ENCODE peak calls at places on chromosomes 5 and 9, in nine cellular contexts. One of them, this sample, is unnamed.

GRCh38 chr9:113410207-113411158 is at the start of the genes C9orf43 and POLE3:
- DNase-seq in stomach: peak; percentile 95
- DNase-seq in lung: peak; percentile 94
- DNase-seq in psoas muscle: peak; percentile 97
- DNase-seq in mammary epithelial cell: peak; percentile 96
- DNase-seq in colonic mucosa: peak; percentile 95
- DNase-seq in cardiac muscle cell: peak; percentile 98
- DNase-seq in HCT116: peak; percentile 92
- DNase-seq in left ventricle myocardium inferior: peak; percentile 95
- DNase-seq in this sample: peak; percentile 96

GRCh38 chr9:134834217-134834956 is 46.2 kb upstream of the FCN2 start:
- DNase-seq in stomach: no peak
- DNase-seq in lung: no peak
- DNase-seq in psoas muscle: no peak
- DNase-seq in mammary epithelial cell: no peak
- DNase-seq in colonic mucosa: no peak
- DNase-seq in cardiac muscle cell: no peak
- DNase-seq in HCT116: no peak
- DNase-seq in left ventricle myocardium inferior: no peak
- DNase-seq in this sample: no peak

GRCh38 chr5:180136661-180137381 is 65.3 kb upstream of the RNF130 start:
- DNase-seq in stomach: peak; percentile 5
- DNase-seq in lung: no peak
- DNase-seq in psoas muscle: peak; percentile 38
- DNase-seq in mammary epithelial cell: no peak
- DNase-seq in colonic mucosa: peak; percentile 13
- DNase-seq in cardiac muscle cell: no peak
- DNase-seq in HCT116: no peak
- DNase-seq in left ventricle myocardium inferior: no peak
- DNase-seq in this sample: no peak

GRCh38 chr5:38468978-38469706 is 87.3 kb downstream of the LIFR start:
- DNase-seq in stomach: no peak
- DNase-seq in lung: no peak
- DNase-seq in psoas muscle: peak; percentile 91
- DNase-seq in mammary epithelial cell: no peak
- DNase-seq in colonic mucosa: no peak
- DNase-seq in cardiac muscle cell: no peak
- DNase-seq in HCT116: no peak
- DNase-seq in left ventricle myocardium inferior: peak; percentile 85
- DNase-seq in this sample: no peak

GRCh38 chr5:23035555-23036090 is 182.5 kb upstream of the CDH12 start:
- DNase-seq in stomach: no peak
- DNase-seq in lung: no peak
- DNase-seq in psoas muscle: no peak
- DNase-seq in mammary epithelial cell: no peak
- DNase-seq in colonic mucosa: no peak
- DNase-seq in cardiac muscle cell: no peak
- DNase-seq in HCT116: no peak
- DNase-seq in left ventricle myocardium inferior: no peak
- DNase-seq in this sample: no peak

GRCh38 chr9:136729144-136729543 is 13.6 kb downstream of the LCN10 start:
- DNase-seq in stomach: no peak
- DNase-seq in lung: no peak
- DNase-seq in psoas muscle: no peak
- DNase-seq in mammary epithelial cell: no peak
- DNase-seq in colonic mucosa: no peak
- DNase-seq in cardiac muscle cell: no peak
- DNase-seq in HCT116: no peak
- DNase-seq in left ventricle myocardium inferior: no peak
- DNase-seq in this sample: peak; percentile 38

GRCh38 chr9:90882991-90883600 is 81.5 kb downstream of the SYK start:
- DNase-seq in stomach: no peak
- DNase-seq in lung: no peak
- DNase-seq in psoas muscle: no peak
- DNase-seq in mammary epithelial cell: no peak
- DNase-seq in colonic mucosa: no peak
- DNase-seq in cardiac muscle cell: no peak
- DNase-seq in HCT116: no peak
- DNase-seq in left ventricle myocardium inferior: no peak
- DNase-seq in this sample: no peak

GRCh38 chr5:67240846-67241245 is 44.2 kb upstream of the CD180 start:
- DNase-seq in stomach: no peak
- DNase-seq in lung: no peak
- DNase-seq in psoas muscle: no peak
- DNase-seq in mammary epithelial cell: no peak
- DNase-seq in colonic mucosa: no peak
- DNase-seq in cardiac muscle cell: no peak
- DNase-seq in HCT116: no peak
- DNase-seq in left ventricle myocardium inferior: no peak
- DNase-seq in this sample: peak; percentile 44

GRCh38 chr5:81685481-81685880 is 65.4 kb downstream of the SSBP2 start:
- DNase-seq in stomach: no peak
- DNase-seq in lung: no peak
- DNase-seq in psoas muscle: no peak
- DNase-seq in mammary epithelial cell: no peak
- DNase-seq in colonic mucosa: no peak
- DNase-seq in cardiac muscle cell: no peak
- DNase-seq in HCT116: no peak
- DNase-seq in left ventricle myocardium inferior: no peak
- DNase-seq in this sample: no peak

GRCh38 chr5:55636177-55636576 is 75.9 kb downstream of the SLC38A9 start:
- DNase-seq in stomach: no peak
- DNase-seq in lung: no peak
- DNase-seq in psoas muscle: no peak
- DNase-seq in mammary epithelial cell: no peak
- DNase-seq in colonic mucosa: no peak
- DNase-seq in cardiac muscle cell: no peak
- DNase-seq in HCT116: no peak
- DNase-seq in left ventricle myocardium inferior: no peak
- DNase-seq in this sample: no peak

GRCh38 chr5:2015116-2015848 is 132.6 kb upstream of the IRX4 start:
- DNase-seq in stomach: no peak
- DNase-seq in lung: no peak
- DNase-seq in psoas muscle: no peak
- DNase-seq in mammary epithelial cell: no peak
- DNase-seq in colonic mucosa: no peak
- DNase-seq in cardiac muscle cell: peak; percentile 51
- DNase-seq in HCT116: no peak
- DNase-seq in left ventricle myocardium inferior: no peak
- DNase-seq in this sample: no peak

GRCh38 chr9:96553070-96553469 is 66.6 kb downstream of the CDC14B start:
- DNase-seq in stomach: no peak
- DNase-seq in lung: no peak
- DNase-seq in psoas muscle: no peak
- DNase-seq in mammary epithelial cell: peak; percentile 73
- DNase-seq in colonic mucosa: no peak
- DNase-seq in cardiac muscle cell: no peak
- DNase-seq in HCT116: no peak
- DNase-seq in left ventricle myocardium inferior: no peak
- DNase-seq in this sample: no peak

GRCh38 chr9:96158909-96159575 is 142.9 kb downstream of the HSD17B3 start:
- DNase-seq in stomach: no peak
- DNase-seq in lung: no peak
- DNase-seq in psoas muscle: no peak
- DNase-seq in mammary epithelial cell: peak; percentile 44
- DNase-seq in colonic mucosa: no peak
- DNase-seq in cardiac muscle cell: no peak
- DNase-seq in HCT116: no peak
- DNase-seq in left ventricle myocardium inferior: no peak
- DNase-seq in this sample: no peak

GRCh38 chr9:100714372-100715099 is 136.7 kb downstream of the CAVIN4 start:
- DNase-seq in stomach: peak; percentile 58
- DNase-seq in lung: peak; percentile 71
- DNase-seq in psoas muscle: no peak
- DNase-seq in mammary epithelial cell: peak; percentile 37
- DNase-seq in colonic mucosa: peak; percentile 66
- DNase-seq in cardiac muscle cell: peak; percentile 83
- DNase-seq in HCT116: peak; percentile 41
- DNase-seq in left ventricle myocardium inferior: peak; percentile 30
- DNase-seq in this sample: peak; percentile 78

GRCh38 chr5:82806513-82806912 is 270.7 kb downstream of the TMEM167A start:
- DNase-seq in stomach: no peak
- DNase-seq in lung: no peak
- DNase-seq in psoas muscle: no peak
- DNase-seq in mammary epithelial cell: peak; percentile 87
- DNase-seq in colonic mucosa: no peak
- DNase-seq in cardiac muscle cell: no peak
- DNase-seq in HCT116: no peak
- DNase-seq in left ventricle myocardium inferior: no peak
- DNase-seq in this sample: no peak

GRCh38 chr5:10553476-10553875 is 10.4 kb upstream of the ANKRD33B start:
- DNase-seq in stomach: no peak
- DNase-seq in lung: no peak
- DNase-seq in psoas muscle: no peak
- DNase-seq in mammary epithelial cell: no peak
- DNase-seq in colonic mucosa: no peak
- DNase-seq in cardiac muscle cell: no peak
- DNase-seq in HCT116: no peak
- DNase-seq in left ventricle myocardium inferior: no peak
- DNase-seq in this sample: no peak

GRCh38 chr5:179817071-179817840 is 3.4 kb upstream of the SQSTM1 start:
- DNase-seq in stomach: no peak
- DNase-seq in lung: no peak
- DNase-seq in psoas muscle: peak; percentile 70
- DNase-seq in mammary epithelial cell: no peak
- DNase-seq in colonic mucosa: peak; percentile 48
- DNase-seq in cardiac muscle cell: no peak
- DNase-seq in HCT116: no peak
- DNase-seq in left ventricle myocardium inferior: no peak
- DNase-seq in this sample: no peak

GRCh38 chr9:101564252-101564651 is 30.5 kb downstream of the PPP3R2 start:
- DNase-seq in stomach: no peak
- DNase-seq in lung: no peak
- DNase-seq in psoas muscle: no peak
- DNase-seq in mammary epithelial cell: no peak
- DNase-seq in colonic mucosa: no peak
- DNase-seq in cardiac muscle cell: no peak
- DNase-seq in HCT116: no peak
- DNase-seq in left ventricle myocardium inferior: no peak
- DNase-seq in this sample: no peak

GRCh38 chr5:132458651-132459030 is 31.9 kb downstream of the IRF1 start:
- DNase-seq in stomach: no peak
- DNase-seq in lung: no peak
- DNase-seq in psoas muscle: no peak
- DNase-seq in mammary epithelial cell: peak; percentile 82
- DNase-seq in colonic mucosa: no peak
- DNase-seq in cardiac muscle cell: no peak
- DNase-seq in HCT116: no peak
- DNase-seq in left ventricle myocardium inferior: no peak
- DNase-seq in this sample: no peak

GRCh38 chr9:28774433-28775029 is 1201.2 kb upstream of the C9orf72 start:
- DNase-seq in stomach: no peak
- DNase-seq in lung: no peak
- DNase-seq in psoas muscle: no peak
- DNase-seq in mammary epithelial cell: peak; percentile 36
- DNase-seq in colonic mucosa: no peak
- DNase-seq in cardiac muscle cell: peak; percentile 57
- DNase-seq in HCT116: peak; percentile 22
- DNase-seq in left ventricle myocardium inferior: no peak
- DNase-seq in this sample: no peak

GRCh38 chr5:51002368-51002767 is 335.9 kb downstream of the PARP8 start:
- DNase-seq in stomach: no peak
- DNase-seq in lung: no peak
- DNase-seq in psoas muscle: no peak
- DNase-seq in mammary epithelial cell: no peak
- DNase-seq in colonic mucosa: no peak
- DNase-seq in cardiac muscle cell: no peak
- DNase-seq in HCT116: no peak
- DNase-seq in left ventricle myocardium inferior: no peak
- DNase-seq in this sample: no peak

GRCh38 chr9:69195681-69196080 is 21.6 kb downstream of the TJP2 start:
- DNase-seq in stomach: no peak
- DNase-seq in lung: no peak
- DNase-seq in psoas muscle: no peak
- DNase-seq in mammary epithelial cell: no peak
- DNase-seq in colonic mucosa: no peak
- DNase-seq in cardiac muscle cell: no peak
- DNase-seq in HCT116: no peak
- DNase-seq in left ventricle myocardium inferior: no peak
- DNase-seq in this sample: no peak
- H3K4me1 ChIP-seq in stomach: peaks cover 82% of the 10 kb centered on the region
- H3K4me1 ChIP-seq in lung: peaks cover 21% of the 10 kb centered on the region
- H3K4me1 ChIP-seq in psoas muscle: peaks cover 24% of the 10 kb centered on the region
- H3K4me1 ChIP-seq in mammary epithelial cell: peaks cover 13% of the 10 kb centered on the region
- H3K4me1 ChIP-seq in colonic mucosa: no peaks in the 10 kb centered on the region
- H3K4me1 ChIP-seq in cardiac muscle cell: peaks cover 59% of the 10 kb centered on the region
- H3K4me1 ChIP-seq in HCT116: peaks cover 11% of the 10 kb centered on the region
- H3K4me1 ChIP-seq in left ventricle myocardium inferior: peaks cover 93% of the 10 kb centered on the region
- H3K4me1 ChIP-seq in this sample: no peaks in the 10 kb centered on the region

GRCh38 chr9:34253460-34253837 is 74.6 kb downstream of the UBAP1 start:
- DNase-seq in stomach: no peak
- DNase-seq in lung: no peak
- DNase-seq in psoas muscle: no peak
- DNase-seq in mammary epithelial cell: peak; percentile 58
- DNase-seq in colonic mucosa: no peak
- DNase-seq in cardiac muscle cell: peak; percentile 30
- DNase-seq in HCT116: no peak
- DNase-seq in left ventricle myocardium inferior: peak; percentile 69
- DNase-seq in this sample: peak; percentile 27
- TF ChIP-seq CTCF in stomach: no peak
- TF ChIP-seq CTCF in lung: no peak
- TF ChIP-seq CTCF in psoas muscle: peak; percentile 43
- TF ChIP-seq CTCF in mammary epithelial cell: peak; percentile 48
- TF ChIP-seq CTCF in colonic mucosa: no peak
- TF ChIP-seq CTCF in cardiac muscle cell: peak; percentile 32
- TF ChIP-seq CTCF in HCT116: no peak
- TF ChIP-seq CTCF in left ventricle myocardium inferior: peak; percentile 45
- TF ChIP-seq CTCF in this sample: peak; percentile 35

DNA sequence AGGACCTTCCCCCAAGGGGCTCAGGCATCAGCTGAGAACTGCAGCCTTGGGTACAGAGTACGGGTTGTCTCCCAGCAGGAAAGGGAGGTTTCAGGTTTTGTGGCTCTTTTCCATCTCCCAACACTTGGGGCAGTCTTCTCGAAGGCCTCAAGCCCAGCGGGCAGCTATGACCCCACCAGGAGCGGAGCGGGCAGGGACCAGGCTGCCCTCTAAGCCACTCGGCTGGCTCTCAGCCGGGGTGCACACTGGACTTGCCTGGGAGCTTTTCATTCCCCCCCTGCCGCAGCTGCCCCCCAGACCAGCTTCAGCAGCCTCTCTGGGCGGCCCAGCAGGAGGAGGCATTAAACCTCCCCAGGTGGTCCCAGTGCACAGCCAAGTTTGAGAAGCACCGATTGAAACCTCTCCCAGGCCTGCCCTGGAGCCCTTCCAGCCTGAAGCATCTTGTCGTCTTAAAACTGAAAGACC is 20.8 kb downstream of the NTNG2 start:
- DNase-seq in stomach: no peak
- DNase-seq in lung: no peak
- DNase-seq in psoas muscle: no peak
- DNase-seq in mammary epithelial cell: no peak
- DNase-seq in colonic mucosa: no peak
- DNase-seq in cardiac muscle cell: peak; percentile 24
- DNase-seq in HCT116: no peak
- DNase-seq in left ventricle myocardium inferior: no peak
- DNase-seq in this sample: peak; percentile 70
- H3K27me3 ChIP-seq in stomach: peaks cover 32% of the 10 kb centered on the region
- H3K27me3 ChIP-seq in lung: no peaks in the 10 kb centered on the region
- H3K27me3 ChIP-seq in psoas muscle: peaks cover 21% of the 10 kb centered on the region
- H3K27me3 ChIP-seq in mammary epithelial cell: peaks cover 14% of the 10 kb centered on the region
- H3K27me3 ChIP-seq in colonic mucosa: peaks cover 6% of the 10 kb centered on the region
- H3K27me3 ChIP-seq in cardiac muscle cell: peaks cover 9% of the 10 kb centered on the region
- H3K27me3 ChIP-seq in HCT116: peaks cover 4% of the 10 kb centered on the region
- H3K27me3 ChIP-seq in left ventricle myocardium inferior: peaks cover 75% of the 10 kb centered on the region
- H3K27me3 ChIP-seq in this sample: no peaks in the 10 kb centered on the region

GRCh38 chr9:34124103-34124502 is 2.4 kb downstream of the DCAF12 start:
- DNase-seq in stomach: no peak
- DNase-seq in lung: no peak
- DNase-seq in psoas muscle: no peak
- DNase-seq in mammary epithelial cell: no peak
- DNase-seq in colonic mucosa: no peak
- DNase-seq in cardiac muscle cell: no peak
- DNase-seq in HCT116: no peak
- DNase-seq in left ventricle myocardium inferior: no peak
- DNase-seq in this sample: no peak
- H3K4me1 ChIP-seq in stomach: peaks cover 62% of the 10 kb centered on the region
- H3K4me1 ChIP-seq in lung: peaks cover 6% of the 10 kb centered on the region
- H3K4me1 ChIP-seq in psoas muscle: peaks cover 31% of the 10 kb centered on the region
- H3K4me1 ChIP-seq in mammary epithelial cell: peaks cover 20% of the 10 kb centered on the region
- H3K4me1 ChIP-seq in colonic mucosa: peaks cover 10% of the 10 kb centered on the region
- H3K4me1 ChIP-seq in cardiac muscle cell: peaks cover 23% of the 10 kb centered on the region
- H3K4me1 ChIP-seq in HCT116: peaks cover 12% of the 10 kb centered on the region
- H3K4me1 ChIP-seq in left ventricle myocardium inferior: peaks cover 72% of the 10 kb centered on the region
- H3K4me1 ChIP-seq in this sample: peaks cover 10% of the 10 kb centered on the region

This sample was measured in BE2C.